ENCODE peak calls at places on chromosomes 4 and X, in five cellular contexts. B is endodermal cell, O is cardiac muscle cell, E is heart right ventricle, H is tibial nerve. M is an unnamed sample. For H3K4me1, the result is how much of the 10 kb centered on the place peaks cover.

GRCh38 chrX:13845721-13846378 is 29.0 kb upstream of the GPM6B start:
- DNase-seq in B (no peak), O (no peak), E (no peak), H (no peak), M (no peak)

GRCh38 chr4:9927317-9928007 is 93.8 kb downstream of the SLC2A9 start:
- DNase-seq in B (no peak), O (no peak), E (no peak), H (no peak), M (no peak)

GRCh38 chrX:102975016-102975415 is 37.9 kb downstream of the RAB40AL start:
- DNase-seq in B (no peak), O (no peak), E (no peak), H (no peak), M (no peak)

GRCh38 chr4:154332681-154333421 is 158.7 kb downstream of the DCHS2 start:
- DNase-seq in B (peak), O (peak), E (peak), H (peak), M (peak)

GRCh38 chrX:107213477-107213876 is 7.1 kb downstream of the DNAAF6 start:
- DNase-seq in B (no peak), O (no peak), E (no peak), H (no peak), M (no peak)

GRCh38 chrX:134025986-134026731 is 40.8 kb upstream of the GPC3 start:
- DNase-seq in B (peak), O (no peak), E (no peak), H (no peak), M (no peak)

GRCh38 chr4:115110191-115111166 is 2.9 kb downstream of the NDST4 start:
- DNase-seq in B (no peak), O (no peak), E (no peak), H (no peak), M (no peak)

GRCh38 chr4:159723341-159724048 is 620.6 kb downstream of the RAPGEF2 start:
- DNase-seq in B (peak), O (no peak), E (no peak), H (no peak), M (peak)

GRCh38 chrX:9374537-9374936 is 90.3 kb upstream of the TBL1X start:
- DNase-seq in B (no peak), O (no peak), E (no peak), H (no peak), M (no peak)

GRCh38 chrX:16852617-16853179 is 17.5 kb downstream of the RBBP7 start:
- DNase-seq in B (no peak), O (no peak), E (no peak), H (no peak), M (no peak)

GRCh38 chrX:69128573-69128972 is 36.7 kb downstream of the PJA1 start:
- DNase-seq in B (peak), O (peak), E (peak), H (no peak), M (no peak)

GRCh38 chr4:119525771-119526712 is 102.6 kb downstream of the PDE5A start:
- DNase-seq in B (no peak), O (no peak), E (no peak), H (no peak), M (no peak)

GRCh38 chrX:18809641-18810040 is 102.2 kb downstream of the PPEF1 start:
- DNase-seq in B (no peak), O (no peak), E (no peak), H (no peak), M (no peak)

GRCh38 chr4:168167714-168168284 is 75.5 kb downstream of the ANXA10 start:
- DNase-seq in B (no peak), O (peak), E (no peak), H (no peak), M (no peak)

GRCh38 chr4:155967098-155967497 is 13.4 kb upstream of the CTSO start:
- DNase-seq in B (no peak), O (no peak), E (no peak), H (no peak), M (no peak)

GRCh38 chrX:134774190-134775048 is 116.1 kb upstream of the PLAC1 start:
- DNase-seq in B (no peak), O (peak), E (no peak), H (no peak), M (no peak)

GRCh38 chr4:155608231-155608885 is 58.3 kb upstream of the GUCY1A1 start:
- DNase-seq in B (no peak), O (peak), E (peak), H (no peak), M (no peak)

GRCh38 chr4:33780952-33781655 is 2463.2 kb downstream of the ARAP2 start:
- DNase-seq in B (no peak), O (peak), E (no peak), H (no peak), M (no peak)

GRCh38 chrX:133921764-133922389 is 63.5 kb downstream of the GPC3 start:
- DNase-seq in B (peak), O (peak), E (peak), H (peak), M (peak)

GRCh38 chrX:101430457-101431078 is 22.5 kb downstream of the HNRNPH2 start:
- DNase-seq in B (no peak), O (no peak), E (no peak), H (no peak), M (no peak)

GRCh38 chr4:139521764-139522373 is 34.1 kb downstream of the SETD7 start:
- DNase-seq in B (no peak), O (no peak), E (no peak), H (no peak), M (no peak)

GRCh38 chr4:174604198-174604597 is 81.9 kb upstream of the HPGD start:
- DNase-seq in B (no peak), O (peak), E (no peak), H (no peak), M (no peak)

GRCh38 chrX:65866146-65866545 is 173.7 kb downstream of the VSIG4 start:
- DNase-seq in B (no peak), O (no peak), E (no peak), H (no peak), M (no peak)

GRCh38 chr4:153564630-153565525 is 98.7 kb downstream of the TMEM131L start:
- DNase-seq in B (no peak), O (no peak), E (no peak), H (no peak), M (no peak)

DNA sequence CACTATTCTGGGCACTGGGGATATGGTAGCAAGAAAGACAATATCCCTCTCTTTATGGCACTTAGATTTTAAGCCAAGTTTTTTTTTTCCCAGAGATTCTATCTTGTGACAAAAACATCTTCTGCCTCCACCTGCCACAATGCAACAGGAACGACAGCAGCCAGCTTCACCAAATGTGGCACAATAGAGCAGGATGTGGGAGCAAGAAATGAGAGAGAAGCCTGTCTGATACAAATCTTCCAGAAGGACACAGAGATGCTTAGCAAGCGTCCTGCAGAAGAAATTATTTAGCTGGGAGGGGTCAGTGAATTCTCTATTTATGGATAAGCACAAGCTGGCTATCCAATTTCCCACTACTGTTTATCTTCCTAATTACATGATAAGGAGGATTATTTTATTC is 27.2 kb upstream of the ZNF330 start:
- DNase-seq in B (no peak), O (no peak), E (no peak), H (no peak), M (no peak)
- H3K27ac ChIP-seq in B (no peak), O (no peak), E (no peak), H (no peak), M (no peak)

GRCh38 chrX:76555816-76556215 is 128.3 kb downstream of the MAGEE1 start:
- DNase-seq in B (peak), O (peak), E (no peak), H (no peak), M (no peak)
- TF ChIP-seq CTCF in B (peak), O (no peak), E (no peak), H (no peak), M (no peak)

DNA sequence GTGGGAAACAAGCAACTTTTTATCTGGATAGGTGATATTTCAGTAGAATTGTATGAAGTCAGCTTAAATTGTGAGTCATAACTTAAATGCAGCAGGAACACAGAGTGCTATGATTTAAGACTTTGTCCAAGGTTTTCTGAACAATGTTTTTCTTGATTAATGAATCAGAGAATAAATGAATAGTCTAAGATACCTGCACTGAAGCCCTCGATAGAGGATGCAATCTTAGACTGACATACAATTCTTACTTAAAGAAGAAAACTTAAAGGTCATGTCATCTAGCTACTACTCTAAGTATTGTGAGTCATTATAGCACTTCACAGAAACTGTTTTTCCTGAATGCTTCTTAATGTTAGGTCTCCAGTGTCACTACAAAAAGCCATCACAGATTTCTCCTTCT is 8.1 kb downstream of the ARHGEF38 start:
- DNase-seq in B (no peak), O (no peak), E (no peak), H (no peak), M (no peak)
- H3K4me1 ChIP-seq in B (under half), O (under half), E (under half), H (under half), M (under half)

DNA sequence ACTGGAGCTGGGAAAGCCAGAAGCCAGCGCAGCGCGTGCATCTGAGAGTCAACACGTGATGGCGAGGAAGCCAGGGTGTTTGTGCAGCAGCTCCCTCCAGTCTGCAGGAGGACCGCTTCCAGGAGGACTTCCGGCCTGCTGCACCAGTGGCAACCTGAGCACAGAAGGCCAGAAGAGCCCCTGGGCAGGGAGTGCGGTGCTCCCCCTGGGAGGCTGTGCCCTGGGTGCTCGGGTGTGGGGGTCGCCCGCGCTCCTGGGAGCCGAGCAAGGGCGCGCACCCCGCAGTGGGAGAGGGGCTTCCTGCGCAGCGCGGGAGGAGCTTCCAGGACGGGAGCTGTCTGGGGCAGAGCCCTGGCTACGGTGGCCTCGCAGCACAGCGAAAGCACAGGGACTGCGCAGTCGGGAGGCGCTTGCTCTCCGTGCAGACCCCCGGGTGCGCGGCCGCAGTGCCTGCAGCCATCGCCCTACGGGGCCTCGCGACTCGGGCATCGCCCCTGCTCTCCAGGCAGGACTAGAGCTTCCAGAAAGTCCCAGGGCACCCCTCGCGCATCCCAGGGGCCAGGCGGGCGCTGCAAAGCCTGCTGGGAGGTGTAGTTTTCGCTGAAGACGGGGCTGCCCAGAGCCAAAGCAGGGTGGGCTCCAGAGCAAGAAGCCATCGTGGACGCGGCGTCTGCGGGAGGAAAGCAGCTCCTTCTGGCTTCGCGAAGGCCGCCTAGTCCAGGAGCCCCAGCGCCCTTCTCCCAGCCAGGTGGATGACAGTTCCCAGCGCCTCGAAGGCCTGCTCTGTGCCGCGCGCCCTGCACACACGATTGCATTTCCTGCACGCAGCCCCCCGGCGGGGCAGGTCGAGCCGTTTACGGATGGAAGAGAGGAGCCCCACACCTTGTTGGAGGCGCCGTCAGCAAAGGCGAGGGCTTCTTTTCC is 24.1 kb upstream of the WFS1 start:
- DNase-seq in B (peak), O (peak), E (no peak), H (no peak), M (no peak)
- H3K27ac ChIP-seq in B (no peak), O (no peak), E (no peak), H (no peak), M (no peak)